ENCODE peak calls at places on chromosome 20, in four cellular contexts. E, V, U and K are unnamed samples.

GRCh38 chr20:45872626-45873025 is 8.4 kb upstream of the ZSWIM1 start:
- DNase-seq in E (no peak), U (no peak), V (peak), K (no peak)

GRCh38 chr20:23059831-23060230 is 10.4 kb upstream of the THBD start:
- DNase-seq in U (no peak), E (no peak), V (no peak), K (no peak)

GRCh38 chr20:37239026-37239451 is 22.6 kb downstream of the GHRH start:
- DNase-seq in U (no peak), E (no peak), V (no peak), K (no peak)

GRCh38 chr20:39661833-39662232 is 699.7 kb downstream of the DHX35 start:
- DNase-seq in U (no peak), V (no peak), E (no peak), K (peak)

GRCh38 chr20:14553774-14554524 is 216.5 kb upstream of the FLRT3 start:
- DNase-seq in E (no peak), V (no peak), U (no peak), K (peak)

GRCh38 chr20:17834804-17835203 is 133.8 kb downstream of the SNX5 start:
- DNase-seq in U (no peak), V (no peak), E (no peak), K (no peak)

GRCh38 chr20:62019881-62020492 is 45.7 kb downstream of the TAF4 start:
- DNase-seq in U (no peak), E (no peak), V (no peak), K (no peak)

GRCh38 chr20:22728146-22728745 is 143.9 kb upstream of the FOXA2 start:
- DNase-seq in E (no peak), U (no peak), V (no peak), K (no peak)

GRCh38 chr20:46216770-46217464 is 91.4 kb downstream of the CDH22 start:
- DNase-seq in V (no peak), U (no peak), E (no peak), K (no peak)

GRCh38 chr20:62366370-62367135 is 559 bp downstream of the LAMA5 start:
- DNase-seq in U (peak), E (no peak), V (peak), K (no peak)

GRCh38 chr20:8021541-8022269 is 2.1 kb upstream of the TMX4 start:
- DNase-seq in U (peak), E (no peak), V (no peak), K (no peak)

GRCh38 chr20:22544462-22544861 is 39.9 kb downstream of the FOXA2 start:
- DNase-seq in U (no peak), E (no peak), V (no peak), K (no peak)

GRCh38 chr20:54351371-54352136 is 123.8 kb upstream of the DOK5 start:
- DNase-seq in E (no peak), V (no peak), U (no peak), K (no peak)

GRCh38 chr20:50744143-50744792 is 12.9 kb downstream of the PARD6B start:
- DNase-seq in V (peak), E (no peak), U (peak), K (peak)

GRCh38 chr20:51480507-51481270 is 61.8 kb downstream of the NFATC2 start:
- DNase-seq in E (peak), U (no peak), V (no peak), K (no peak)

GRCh38 chr20:31573555-31574295 is 31.4 kb upstream of the ID1 start:
- DNase-seq in U (peak), V (peak), E (no peak), K (no peak)

GRCh38 chr20:23164176-23164601 is 78.1 kb upstream of the CD93 start:
- DNase-seq in E (no peak), V (peak), U (no peak), K (no peak)

GRCh38 chr20:14878676-14879019 is 541.2 kb upstream of the FLRT3 start:
- DNase-seq in E (no peak), V (no peak), U (no peak), K (no peak)

GRCh38 chr20:50794846-50795634 is at the start of gene BCAS4:
- DNase-seq in V (peak), E (no peak), U (peak), K (peak)

GRCh38 chr20:35111141-35111888 is 18.7 kb upstream of the TRPC4AP start:
- DNase-seq in E (no peak), V (no peak), U (no peak), K (no peak)

GRCh38 chr20:62356948-62357667 is 10.0 kb downstream of the LAMA5 start:
- DNase-seq in V (no peak), E (no peak), U (peak), K (no peak)

GRCh38 chr20:38523697-38524096 is 51.1 kb downstream of the RALGAPB start:
- DNase-seq in U (no peak), V (no peak), E (no peak), K (peak)

GRCh38 chr20:46752639-46753235 is 43.3 kb downstream of the SLC2A10 start:
- DNase-seq in E (no peak), V (peak), U (peak), K (peak)

GRCh38 chr20:52230406-52230805 is 38.8 kb upstream of the ZFP64 start:
- DNase-seq in V (no peak), U (no peak), E (no peak), K (no peak)

GRCh38 chr20:20003088-20003954 is 13.8 kb upstream of the NAA20 start:
- DNase-seq in E (no peak), U (no peak), V (no peak), K (no peak)

GRCh38 chr20:61994546-61994945 is 71.1 kb downstream of the TAF4 start:
- DNase-seq in E (no peak), V (no peak), U (no peak), K (no peak)

GRCh38 chr20:38723982-38724602 is at the start of gene SLC32A1:
- DNase-seq in V (no peak), U (no peak), E (no peak), K (no peak)

GRCh38 chr20:36941403-36941835 is 10.1 kb downstream of the SAMHD1 start:
- DNase-seq in U (no peak), V (no peak), E (no peak), K (no peak)

GRCh38 chr20:51037499-51038110 is 14.7 kb upstream of the KCNG1 start:
- DNase-seq in U (no peak), E (no peak), V (no peak), K (no peak)

GRCh38 chr20:25295386-25296093 is 47.7 kb downstream of the PYGB start:
- DNase-seq in U (no peak), E (no peak), V (no peak), K (no peak)

GRCh38 chr20:64041781-64042771 is 6.1 kb downstream of the C20orf204 start:
- DNase-seq in E (no peak), U (peak), V (no peak), K (no peak)
- TF ChIP-seq POLR2A in E (peak), U (peak), V (no peak), K (no peak)

GRCh38 chr20:10369723-10370090 is 64.3 kb downstream of the MKKS start:
- DNase-seq in E (no peak), U (peak), V (no peak), K (peak)
- TF ChIP-seq POLR2AphosphoS2 in E (no peak), U (no peak), V (no peak), K (no peak)

DNA sequence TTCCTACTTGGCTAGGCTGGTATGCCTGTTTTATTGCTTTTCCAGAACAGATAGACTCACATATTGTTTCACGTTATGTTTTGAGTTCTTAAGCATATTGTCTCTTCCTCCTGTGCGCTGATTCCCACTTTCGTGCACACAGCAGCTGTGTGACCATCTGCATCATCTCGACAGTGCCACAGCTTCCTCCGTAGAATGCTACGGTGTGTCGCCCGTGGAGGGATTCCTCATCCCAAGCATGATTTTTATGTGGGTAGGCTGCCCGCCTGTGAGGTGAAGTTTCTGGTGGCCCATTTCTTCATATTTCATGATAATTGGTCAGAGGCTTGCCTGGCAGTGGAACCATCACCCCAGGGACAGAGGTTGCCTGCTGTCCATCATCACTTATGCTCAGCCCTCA is 31.8 kb downstream of the PLCB4 start:
- DNase-seq in V (no peak), U (no peak), E (no peak), K (no peak)
- TF ChIP-seq POLR2A in V (no peak), U (no peak), E (no peak), K (no peak)

GRCh38 chr20:1538655-1539054 is 18.9 kb downstream of the SIRPD start:
- DNase-seq in E (no peak), V (no peak), U (no peak), K (no peak)
- TF ChIP-seq POLR2AphosphoS2 in E (no peak), V (no peak), U (no peak), K (no peak)

GRCh38 chr20:44405785-44406571 is 50.5 kb downstream of the HNF4A start:
- DNase-seq in U (no peak), E (no peak), V (no peak), K (no peak)

GRCh38 chr20:44406572-44407100 is 51.1 kb downstream of the HNF4A start:
- DNase-seq in V (no peak), E (no peak), U (no peak), K (no peak)

GRCh38 chr20:44405246-44405645 is 49.7 kb downstream of the HNF4A start:
- DNase-seq in V (no peak), U (no peak), E (no peak), K (no peak)

GRCh38 chr20:44409132-44409600 is 53.7 kb downstream of the HNF4A start:
- DNase-seq in V (no peak), U (no peak), E (no peak), K (no peak)

GRCh38 chr20:44407402-44408184 is 52.1 kb downstream of the HNF4A start:
- DNase-seq in E (no peak), U (peak), V (no peak), K (peak)
- TF ChIP-seq POLR2A in E (no peak), U (no peak), V (no peak), K (no peak)

DNA sequence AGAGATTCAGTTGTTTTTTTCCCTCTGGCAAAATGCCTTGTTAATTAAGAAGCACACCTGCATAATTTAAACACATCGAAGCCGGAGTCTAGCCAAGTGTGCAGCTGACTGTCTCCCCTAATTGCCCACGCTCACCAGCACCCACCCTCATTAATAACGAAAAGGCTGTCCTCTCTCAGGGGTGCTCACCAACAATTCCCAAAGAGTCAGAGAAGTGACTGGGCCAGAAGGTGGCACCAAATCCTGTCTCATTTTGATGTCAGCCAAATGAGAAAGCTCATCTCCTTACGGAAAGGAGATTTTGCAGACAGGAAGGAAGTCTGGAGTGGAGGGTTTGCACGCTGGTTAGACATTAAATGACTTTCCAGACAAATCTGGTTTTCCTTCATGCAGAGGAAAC is 60.7 kb upstream of the MC3R start:
- DNase-seq in V (peak), U (peak), E (no peak), K (no peak)
- TF ChIP-seq POLR2AphosphoS2 in V (no peak), U (no peak), E (no peak), K (no peak)

DNA sequence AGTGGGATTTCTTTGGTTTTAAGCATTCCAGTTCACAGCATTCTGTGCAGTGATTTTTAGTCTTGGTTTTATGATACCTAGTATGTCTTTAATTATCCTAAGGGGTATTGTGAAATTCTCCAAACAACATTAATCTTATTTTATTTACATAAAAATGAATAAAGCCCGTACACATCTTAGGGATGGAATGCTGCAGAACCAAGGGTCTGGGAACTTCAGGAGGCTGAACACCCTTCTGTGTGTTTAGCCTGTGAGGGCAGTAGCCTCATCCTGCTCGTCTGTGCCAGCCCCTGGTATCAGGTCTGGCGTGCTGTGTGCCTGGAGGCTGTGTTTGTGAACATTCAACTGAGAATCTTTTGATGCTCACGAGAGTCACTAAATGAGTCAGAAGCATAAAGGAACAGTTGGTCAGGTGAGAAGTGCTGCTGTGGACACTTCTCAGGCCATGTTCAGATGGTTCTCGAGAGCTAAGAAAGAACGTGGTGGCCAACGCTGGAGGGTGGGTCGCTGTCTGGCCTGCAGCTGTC is 25.2 kb upstream of the C20orf204 start:
- DNase-seq in V (no peak), E (peak), U (no peak), K (no peak)
- TF ChIP-seq POLR2A in V (no peak), E (no peak), U (no peak), K (no peak)

DNA sequence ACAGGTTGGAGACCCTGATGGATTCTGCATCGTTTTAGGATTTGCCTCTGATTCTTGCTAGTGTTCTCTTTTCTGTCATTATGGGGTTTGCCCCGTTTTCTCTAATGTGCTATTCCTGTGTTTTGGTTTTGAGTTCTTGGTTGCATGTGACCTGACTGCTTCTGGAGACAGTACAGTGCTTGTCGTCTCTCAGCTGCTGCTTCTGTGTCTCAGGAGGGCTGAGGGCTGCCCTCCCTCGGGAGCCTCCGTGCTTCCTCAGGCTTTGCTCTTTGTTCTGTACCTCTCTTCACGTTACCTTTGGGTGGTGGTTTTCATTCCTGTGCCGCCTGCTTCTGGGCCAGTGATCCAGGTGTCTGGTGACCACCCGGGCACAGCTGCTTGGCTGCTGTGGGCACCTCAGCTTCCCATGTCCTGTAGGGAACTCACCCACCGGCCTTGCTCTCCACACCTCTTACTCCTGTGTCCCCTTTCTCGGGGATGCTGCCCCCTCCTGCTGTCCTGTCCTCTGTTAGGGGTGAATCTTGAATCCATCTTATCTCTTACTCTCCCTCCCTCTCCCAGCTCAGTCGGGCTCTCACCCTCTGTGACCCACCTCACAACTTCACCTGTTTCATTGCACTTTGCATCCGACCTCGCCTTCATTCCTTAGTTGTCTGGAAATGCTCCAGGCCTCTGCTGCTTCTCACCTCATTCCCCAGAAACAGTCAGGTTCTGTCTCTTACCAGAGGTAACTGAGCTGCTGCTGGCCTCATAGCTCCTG is 33.2 kb downstream of the PANK2 start:
- DNase-seq in E (no peak), U (no peak), V (no peak), K (no peak)
- TF ChIP-seq POLR2AphosphoS2 in E (no peak), U (no peak), V (no peak), K (no peak)

GRCh38 chr20:49046087-49046900 is at the start of gene CSE1L:
- DNase-seq in V (peak), E (peak), U (peak), K (peak)
- TF ChIP-seq POLR2A in V (peak), E (peak), U (peak), K (peak)

DNA sequence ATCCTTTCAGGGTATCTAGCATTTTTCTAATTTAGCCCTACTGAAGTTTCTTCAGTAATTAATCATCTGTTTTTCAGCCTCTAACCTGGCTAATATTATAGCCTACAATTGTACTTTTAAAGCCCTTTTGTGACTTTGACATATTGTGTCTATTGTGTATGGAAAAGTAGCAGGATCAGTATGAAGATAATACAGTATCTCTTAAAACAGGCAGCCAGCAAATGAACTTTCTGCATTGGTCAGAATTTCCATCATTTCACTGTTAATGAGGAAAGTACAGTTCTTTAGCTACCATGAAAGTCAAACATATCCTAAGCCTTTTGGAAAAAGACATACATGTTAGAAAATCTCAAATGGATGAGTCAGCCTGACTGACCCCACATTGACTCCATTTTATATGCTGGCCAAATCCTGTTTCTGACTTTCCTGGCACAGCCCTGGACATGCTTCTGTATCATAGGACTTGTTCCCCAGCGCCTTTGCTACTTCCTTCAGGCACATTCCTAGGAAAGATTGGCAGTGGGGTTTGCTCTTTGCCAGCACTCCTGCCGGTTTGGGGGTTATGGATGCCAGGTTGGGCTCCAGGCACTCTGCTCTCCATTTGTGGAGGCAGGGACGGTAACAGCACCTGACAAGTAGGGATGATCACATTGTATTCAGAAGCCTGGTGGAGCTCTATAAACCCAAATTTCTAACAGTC is 43.6 kb downstream of the TOP1 start:
- DNase-seq in E (no peak), V (no peak), U (peak), K (no peak)
- TF ChIP-seq POLR2AphosphoS2 in E (no peak), V (no peak), U (no peak), K (no peak)